ENCODE peak calls at places on chromosomes 13 and 19, in nine cellular contexts. X is fibroblast of lung; Q is BJ; K is HFFc6; Y is mucosa of descending colon; M is activated CD8-positive, alpha-beta T cell treated with anti-CD3 and anti-CD28 coated beads for 36 hours; S is suprapubic skin; H is thoracic aorta; Z is nephron progenitor cell. E is an unnamed sample.

GRCh38 chr19:19489804-19490204 is 25.5 kb downstream of the TSSK6 start:
- DNase-seq in M (no peak), Y (peak; percentile 61), Z (no peak), X (no peak), Q (no peak), S (peak; percentile 75), H (no peak), K (no peak), E (peak; percentile 40)

GRCh38 chr19:43755256-43755801 is 567 bp upstream of the SMG9 start:
- DNase-seq in Z (peak; percentile 80), Q (no peak), K (no peak), H (no peak), Y (peak; percentile 90), X (peak; percentile 69), S (peak; percentile 87), M (peak; percentile 86), E (peak; percentile 82)

GRCh38 chr13:102781591-102781990 is 8.0 kb upstream of the TEX30 start:
- DNase-seq in K (no peak), Z (no peak), S (no peak), Q (no peak), M (no peak), Y (no peak), H (no peak), X (no peak), E (no peak)

GRCh38 chr19:54208784-54209057 is 8.1 kb downstream of the RPS9 start:
- DNase-seq in Z (no peak), Y (no peak), M (peak; percentile 26), S (no peak), X (peak; percentile 23), Q (no peak), K (no peak), H (no peak), E (peak; percentile 36)

GRCh38 chr13:51619614-51620013 is 35.4 kb downstream of the WDFY2 start:
- DNase-seq in S (no peak), K (peak; percentile 87), H (no peak), Q (peak; percentile 46), Z (no peak), M (peak; percentile 48), X (peak; percentile 68), Y (no peak), E (no peak)

GRCh38 chr19:4977299-4978174 is 8.6 kb downstream of the KDM4B start:
- DNase-seq in Z (no peak), H (no peak), Y (no peak), M (no peak), S (peak; percentile 81), K (peak; percentile 91), X (peak; percentile 90), Q (peak; percentile 70), E (peak; percentile 47)

GRCh38 chr13:113635709-113636108 is 22.3 kb downstream of the ATP4B start:
- DNase-seq in X (no peak), Y (no peak), H (no peak), M (no peak), Q (no peak), Z (no peak), S (peak; percentile 32), K (no peak), E (no peak)

GRCh38 chr19:805161-805561 is 7.9 kb downstream of the PTBP1 start:
- DNase-seq in S (no peak), Q (no peak), H (no peak), K (no peak), M (no peak), Y (no peak), X (no peak), Z (no peak), E (no peak)

GRCh38 chr13:35700661-35701060 is 224.2 kb upstream of the MAB21L1 start:
- DNase-seq in K (peak; percentile 79), Y (no peak), Z (no peak), H (no peak), X (no peak), M (no peak), S (no peak), Q (peak; percentile 87), E (no peak)

GRCh38 chr19:30551271-30551670 is 179.1 kb downstream of the ZNF536 start:
- DNase-seq in Z (no peak), Y (no peak), S (no peak), X (no peak), M (no peak), H (no peak), K (no peak), Q (no peak), E (no peak)

GRCh38 chr19:35704218-35704617 is at the start of gene ZBTB32:
- DNase-seq in Q (no peak), H (no peak), S (no peak), M (peak; percentile 43), X (peak; percentile 47), K (peak; percentile 26), Z (peak; percentile 62), Y (no peak), E (no peak)

GRCh38 chr19:55305983-55306562 is 19.1 kb downstream of the TMEM150B start:
- DNase-seq in S (no peak), Z (no peak), Y (no peak), H (no peak), X (no peak), Q (no peak), K (no peak), M (no peak), E (no peak)

GRCh38 chr13:98435356-98435755 is 141.6 kb downstream of the STK24 start:
- DNase-seq in H (no peak), M (no peak), Z (no peak), Q (no peak), X (no peak), S (no peak), K (no peak), Y (no peak), E (no peak)

GRCh38 chr13:74442751-74443150 is 308.5 kb upstream of the KLF12 start:
- DNase-seq in Q (no peak), Z (no peak), X (no peak), H (no peak), M (no peak), S (no peak), Y (no peak), K (no peak), E (no peak)

GRCh38 chr13:39311619-39312018 is 273.4 kb downstream of the NHLRC3 start:
- DNase-seq in X (peak; percentile 20), M (no peak), H (no peak), Z (no peak), Y (no peak), Q (no peak), S (no peak), K (peak; percentile 3), E (no peak)

GRCh38 chr19:9847087-9847671 is 12.1 kb downstream of the PIN1 start:
- DNase-seq in M (peak; percentile 82), H (peak; percentile 41), Q (peak; percentile 66), S (peak; percentile 75), X (peak; percentile 95), Z (peak; percentile 49), K (peak; percentile 95), Y (no peak), E (peak; percentile 45)

GRCh38 chr13:112366907-112367646 is 9.1 kb upstream of the SPACA7 start:
- DNase-seq in Q (no peak), Y (no peak), X (no peak), M (no peak), K (no peak), H (no peak), S (no peak), Z (no peak), E (no peak)

GRCh38 chr19:3655402-3656072 is 28.9 kb upstream of the CACTIN start:
- DNase-seq in Z (no peak), Q (peak; percentile 82), H (no peak), X (peak; percentile 95), S (no peak), K (peak; percentile 96), Y (no peak), M (no peak), E (no peak)

GRCh38 chr19:3653081-3653795 is 26.6 kb upstream of the CACTIN start:
- DNase-seq in X (no peak), H (no peak), Q (no peak), Y (no peak), S (no peak), M (no peak), K (no peak), Z (no peak), E (no peak)

GRCh38 chr19:3652422-3652821 is 25.8 kb upstream of the CACTIN start:
- DNase-seq in K (no peak), H (no peak), Y (no peak), S (no peak), M (no peak), X (no peak), Z (no peak), Q (no peak), E (no peak)

GRCh38 chr19:3656073-3656746 is 29.6 kb upstream of the CACTIN start:
- DNase-seq in M (no peak), Q (no peak), K (peak; percentile 97), X (peak; percentile 37), Y (no peak), H (no peak), Z (no peak), S (no peak), E (no peak)

GRCh38 chr19:3653865-3654513 is 27.4 kb upstream of the CACTIN start:
- DNase-seq in Q (no peak), H (no peak), K (no peak), S (no peak), X (no peak), Z (no peak), Y (no peak), M (peak; percentile 55), E (no peak)
- TF ChIP-seq CTCF in Q (peak; percentile 20), H (no peak), K (peak; percentile 68), S (no peak), X (no peak), Z (no peak), Y (no peak), M (peak; percentile 35), E (no peak)

DNA sequence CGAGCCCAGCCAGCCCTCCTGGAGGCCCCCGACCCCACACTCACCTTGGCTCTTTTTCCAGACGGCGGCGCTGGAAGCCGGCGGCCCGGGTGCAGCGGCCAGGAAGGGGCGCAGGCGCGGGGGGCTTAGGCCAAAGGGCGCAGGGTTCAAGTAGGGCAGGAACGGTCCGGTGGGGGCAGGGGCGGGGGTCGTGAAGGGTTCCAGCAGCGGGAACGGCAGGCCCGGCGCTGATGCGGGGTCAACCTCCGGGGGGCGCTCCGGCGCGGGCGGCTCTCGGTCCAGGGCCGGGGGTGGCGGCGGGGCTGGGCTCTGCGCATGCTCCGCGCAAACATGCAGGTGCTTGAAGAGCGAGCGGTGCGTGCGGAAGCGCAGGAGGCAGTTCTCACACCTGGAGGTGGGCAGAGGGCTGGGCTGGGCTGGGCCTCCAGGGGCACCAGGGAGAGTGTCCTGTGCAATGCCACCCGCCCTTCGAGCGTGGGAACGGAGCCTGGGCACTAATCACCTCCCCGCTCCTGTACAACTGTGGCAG is 2.3 kb downstream of the ZNF414 start:
- DNase-seq in H (no peak), Q (no peak), Z (no peak), M (no peak), K (no peak), X (no peak), S (no peak), Y (peak; percentile 71), E (no peak)
- TF ChIP-seq CTCF in H (no peak), Q (no peak), Z (no peak), M (no peak), K (peak; percentile 53), X (no peak), S (no peak), Y (no peak), E (no peak)

GRCh38 chr19:11482384-11483050 is 1.7 kb upstream of the ELAVL3 start:
- DNase-seq in X (peak; percentile 73), Z (peak; percentile 83), S (peak; percentile 87), Q (no peak), M (peak; percentile 94), K (peak; percentile 23), H (peak; percentile 27), Y (peak; percentile 91), E (peak; percentile 78)
- TF ChIP-seq CTCF in X (peak; percentile 68), Z (peak; percentile 88), S (peak; percentile 98), Q (peak; percentile 74), M (peak; percentile 93), K (peak; percentile 96), H (peak; percentile 95), Y (peak; percentile 98), E (peak; percentile 96)

GRCh38 chr13:26605845-26606244 is 48.4 kb downstream of the WASF3 start:
- DNase-seq in M (no peak), S (no peak), H (no peak), Y (no peak), Q (no peak), Z (no peak), X (no peak), K (no peak), E (no peak)
- TF ChIP-seq CTCF in M (no peak), S (no peak), H (no peak), Y (no peak), Q (no peak), Z (no peak), X (no peak), K (peak; percentile 37), E (no peak)